ENCODE peak calls at places on chromosome 9, in nine cellular contexts. R is heart left ventricle, C is HCT116, D is fibroblast of lung, N is heart right ventricle, T is aorta, B is PC-9, E is lower lobe of right lung, L is neural progenitor cell. V is an unnamed sample.
A peak's percentile ranks its signal among the peaks of the same experiment; 100 is the strongest.

GRCh38 chr9:90855208-90856000 is 53.8 kb downstream of the SYK start:
- DNase-seq in D (no peak), T (no peak), C (no peak), L (no peak), N (no peak), R (no peak), B (no peak), E (no peak), V (no peak)

GRCh38 chr9:104177003-104177611 is 83.0 kb downstream of the SMC2 start:
- DNase-seq in L (peak; percentile 8), E (no peak), B (no peak), N (no peak), C (peak; percentile 15), T (no peak), D (no peak), R (no peak), V (no peak)

GRCh38 chr9:96150324-96151023 is 151.5 kb downstream of the HSD17B3 start:
- DNase-seq in T (peak; percentile 28), E (no peak), L (no peak), R (no peak), D (peak; percentile 39), C (no peak), N (no peak), B (no peak), V (no peak)

GRCh38 chr9:100368672-100369071 is 15.9 kb upstream of the TEX10 start:
- DNase-seq in C (no peak), B (no peak), D (no peak), E (no peak), R (no peak), L (no peak), N (no peak), T (no peak), V (no peak)

GRCh38 chr9:76136986-76137385 is 246.5 kb downstream of the PCSK5 start:
- DNase-seq in C (peak; percentile 24), B (peak; percentile 13), R (no peak), N (no peak), T (no peak), L (no peak), E (no peak), D (peak; percentile 77), V (no peak)

GRCh38 chr9:137705443-137705863 is 86.6 kb downstream of the EHMT1 start:
- DNase-seq in D (no peak), E (no peak), N (no peak), L (no peak), R (no peak), C (no peak), B (no peak), T (no peak), V (no peak)

GRCh38 chr9:123867971-123868370 is 62.0 kb downstream of the DENND1A start:
- DNase-seq in N (no peak), C (no peak), E (no peak), D (no peak), L (peak; percentile 19), B (no peak), R (no peak), T (no peak), V (no peak)

GRCh38 chr9:129697111-129697955 is 31.9 kb downstream of the PRRX2 start:
- DNase-seq in C (no peak), L (peak; percentile 85), B (peak; percentile 35), R (peak; percentile 42), N (peak; percentile 35), D (peak; percentile 73), E (no peak), T (peak; percentile 93), V (peak; percentile 41)

GRCh38 chr9:95494022-95494415 is 22.8 kb downstream of the PTCH1 start:
- DNase-seq in E (no peak), R (no peak), N (no peak), C (no peak), T (no peak), L (no peak), B (no peak), D (no peak), V (no peak)

GRCh38 chr9:86098793-86099694 is at the start of gene GOLM1:
- DNase-seq in C (no peak), N (peak; percentile 52), E (peak; percentile 69), L (peak; percentile 89), D (peak; percentile 70), B (peak; percentile 77), R (peak; percentile 54), T (peak; percentile 82), V (peak; percentile 46)

DNA sequence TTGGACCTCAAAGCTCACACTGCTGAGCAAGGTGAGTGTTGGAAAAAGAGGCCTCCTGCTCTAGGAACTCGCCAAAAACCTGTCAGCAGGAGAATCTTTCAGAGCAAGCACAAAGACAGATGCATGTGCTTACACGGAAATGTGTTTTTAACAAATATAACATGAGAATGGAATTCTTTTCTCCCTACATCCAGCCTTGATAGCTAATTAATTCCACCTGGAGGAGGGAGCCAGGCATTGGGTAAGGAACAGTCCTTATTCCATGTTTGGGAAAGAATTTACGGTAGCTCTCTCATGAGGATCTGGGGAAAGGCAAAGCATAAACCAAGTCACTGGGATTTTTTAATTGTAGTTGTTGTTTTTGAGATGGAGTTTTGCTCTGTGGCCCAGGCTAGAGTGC is 98.8 kb downstream of the KLF4 start:
- DNase-seq in T (no peak), R (no peak), N (no peak), L (no peak), E (no peak), B (no peak), C (no peak), D (no peak), V (no peak)
- H3K4me1 ChIP-seq in T (no peaks in the 10 kb centered on the region), R (peaks cover 3% of the 10 kb centered on the region), N (peaks cover 20% of the 10 kb centered on the region), L (no peaks in the 10 kb centered on the region), E (peaks cover 22% of the 10 kb centered on the region), B (peaks cover 18% of the 10 kb centered on the region), C (no peaks in the 10 kb centered on the region), D (no peaks in the 10 kb centered on the region), V (peaks cover 50% of the 10 kb centered on the region)

GRCh38 chr9:109117856-109118801 is 1.6 kb downstream of the TMEM245 start:
- DNase-seq in D (peak; percentile 87), L (peak; percentile 61), C (no peak), E (no peak), N (no peak), T (no peak), B (no peak), R (no peak), V (no peak)
- H3K27ac ChIP-seq in D (peak overlapping the region; percentile 48), L (no peak overlapping the region), C (no peak overlapping the region), E (peak overlapping the region; percentile 91), N (peak overlapping the region; percentile 17), T (no peak overlapping the region), B (peak overlapping the region; percentile 38), R (peak overlapping the region; percentile 98), V (peak overlapping the region; percentile 98)

DNA sequence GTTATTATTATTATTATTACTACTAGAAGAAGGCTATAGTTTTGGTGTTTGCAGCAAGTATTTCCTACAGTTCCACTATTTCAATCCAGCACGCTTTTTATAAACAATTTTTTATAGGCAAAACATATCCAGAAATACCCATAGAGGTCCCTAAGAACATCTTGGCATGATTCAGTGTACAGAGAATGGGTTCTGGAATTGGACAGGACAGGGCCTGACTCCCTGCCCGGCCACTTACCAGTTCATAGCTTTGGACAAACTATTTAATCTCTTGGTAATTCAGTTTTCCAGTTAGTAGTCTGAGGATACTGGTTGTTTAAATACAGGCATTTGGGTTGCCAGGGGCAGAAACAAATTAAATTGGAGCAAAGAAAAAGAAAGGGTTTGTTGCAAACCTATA is 91.2 kb downstream of the PGM5 start:
- DNase-seq in L (no peak), B (no peak), R (no peak), E (no peak), T (no peak), N (peak; percentile 15), D (no peak), C (no peak), V (no peak)
- H3K4me1 ChIP-seq in L (no peaks in the 10 kb centered on the region), B (no peaks in the 10 kb centered on the region), R (peaks cover 12% of the 10 kb centered on the region), E (no peaks in the 10 kb centered on the region), T (peaks cover 14% of the 10 kb centered on the region), N (peaks cover 59% of the 10 kb centered on the region), D (no peaks in the 10 kb centered on the region), C (no peaks in the 10 kb centered on the region), V (peaks cover 81% of the 10 kb centered on the region)

GRCh38 chr9:136553581-136553980 is 7.7 kb upstream of the NOTCH1 start:
- DNase-seq in R (no peak), L (no peak), C (no peak), E (no peak), B (no peak), N (no peak), T (no peak), D (no peak), V (no peak)
- H3K27ac ChIP-seq in R (no peak overlapping the region), L (no peak overlapping the region), C (no peak overlapping the region), E (no peak overlapping the region), B (no peak overlapping the region), N (no peak overlapping the region), T (no peak overlapping the region), D (no peak overlapping the region), V (no peak overlapping the region)

GRCh38 chr9:70045452-70045851 is 1.8 kb downstream of the MAMDC2 start:
- DNase-seq in L (no peak), D (no peak), E (no peak), B (no peak), R (no peak), N (no peak), C (no peak), T (no peak), V (no peak)
- H3K4me1 ChIP-seq in L (peaks cover 22% of the 10 kb centered on the region), D (peaks cover 16% of the 10 kb centered on the region), E (peaks cover 39% of the 10 kb centered on the region), B (peaks cover 17% of the 10 kb centered on the region), R (peaks cover 19% of the 10 kb centered on the region), N (peaks cover 67% of the 10 kb centered on the region), C (peaks cover 16% of the 10 kb centered on the region), T (peaks cover 2% of the 10 kb centered on the region), V (peaks cover 72% of the 10 kb centered on the region)

DNA sequence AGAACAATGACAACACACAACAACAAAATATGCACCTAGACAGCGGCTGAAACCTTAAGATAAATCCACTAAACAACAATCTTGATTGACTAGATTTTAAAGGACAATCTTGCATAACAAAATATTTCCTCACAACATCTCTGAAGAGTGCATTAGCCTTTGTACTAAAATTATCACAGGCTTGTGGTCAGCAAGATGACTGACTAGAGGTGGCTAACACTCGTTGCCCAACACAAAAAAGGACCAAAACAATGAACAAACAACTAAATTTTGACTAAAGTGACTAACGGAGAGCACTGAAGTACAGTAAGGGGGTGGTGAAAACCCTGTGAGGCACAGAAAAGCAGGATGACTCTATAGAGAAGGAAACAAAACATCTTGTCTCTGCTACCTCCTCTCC is 183.9 kb downstream of the BRINP1 start:
- DNase-seq in T (no peak), L (no peak), N (no peak), B (no peak), E (no peak), D (no peak), C (no peak), R (no peak), V (no peak)
- H3K27ac ChIP-seq in T (no peak overlapping the region), L (no peak overlapping the region), N (no peak overlapping the region), B (no peak overlapping the region), E (no peak overlapping the region), D (no peak overlapping the region), C (no peak overlapping the region), R (no peak overlapping the region), V (no peak overlapping the region)

GRCh38 chr9:98740226-98740881 is 31.6 kb upstream of the GABBR2 start:
- DNase-seq in T (no peak), N (no peak), D (no peak), B (no peak), L (no peak), R (no peak), C (no peak), E (no peak), V (no peak)
- H3K4me1 ChIP-seq in T (no peaks in the 10 kb centered on the region), N (no peaks in the 10 kb centered on the region), D (peaks cover 2% of the 10 kb centered on the region), B (no peaks in the 10 kb centered on the region), L (no peaks in the 10 kb centered on the region), R (no peaks in the 10 kb centered on the region), C (no peaks in the 10 kb centered on the region), E (no peaks in the 10 kb centered on the region), V (no peaks in the 10 kb centered on the region)

DNA sequence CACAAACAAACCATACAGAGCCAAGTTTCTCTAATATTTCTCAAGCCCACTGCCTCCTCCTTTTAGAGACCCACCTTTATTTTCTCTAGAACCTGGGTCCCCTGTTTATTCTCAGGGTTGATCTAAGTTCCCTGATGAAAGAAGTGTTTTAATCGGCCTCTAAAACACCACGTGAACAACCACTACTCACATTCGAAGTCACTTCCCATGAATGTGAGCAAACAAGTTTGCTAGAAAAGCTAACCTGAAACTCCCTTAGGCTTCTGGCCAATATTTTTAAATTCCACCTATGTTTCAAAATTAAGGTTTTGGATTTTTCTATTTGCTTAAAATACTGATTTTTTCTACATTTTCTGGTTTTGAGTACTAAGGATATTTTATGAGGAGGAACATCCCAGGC is 76.4 kb downstream of the GLIS3 start:
- DNase-seq in C (no peak), B (no peak), L (no peak), N (no peak), R (no peak), T (no peak), D (no peak), E (no peak), V (no peak)
- H3K27ac ChIP-seq in C (no peak overlapping the region), B (no peak overlapping the region), L (no peak overlapping the region), N (no peak overlapping the region), R (no peak overlapping the region), T (no peak overlapping the region), D (no peak overlapping the region), E (no peak overlapping the region), V (no peak overlapping the region)